ENCODE peak calls at places on chromosomes 5 and 9, in six cellular contexts. J is endothelial cell of umbilical vein, V is HepG2, X is H1, C is K562, U is A549. H is an unnamed sample.

GRCh38 chr9:75186767-75187380 is 98.6 kb downstream of the OSTF1 start:
- DNase-seq in J (peak), V (no peak), X (no peak), C (peak), U (peak), H (no peak)

GRCh38 chr5:174328626-174329299 is 283.3 kb downstream of the NSG2 start:
- DNase-seq in J (no peak), V (no peak), X (no peak), C (no peak), U (no peak), H (no peak)

GRCh38 chr5:171863928-171864327 is 78.3 kb downstream of the SMIM23 start:
- DNase-seq in J (no peak), V (no peak), X (no peak), C (no peak), U (no peak), H (no peak)

GRCh38 chr9:105142406-105143092 is 101.9 kb upstream of the SLC44A1 start:
- DNase-seq in J (no peak), V (no peak), X (no peak), C (no peak), U (no peak), H (no peak)

GRCh38 chr9:91547076-91547475 is 123.4 kb upstream of the NFIL3 start:
- DNase-seq in J (no peak), V (no peak), X (no peak), C (no peak), U (no peak), H (no peak)

GRCh38 chr5:1950708-1951103 is 68.0 kb upstream of the IRX4 start:
- DNase-seq in J (no peak), V (no peak), X (no peak), C (no peak), U (peak), H (no peak)

GRCh38 chr5:135869151-135869737 is 26.4 kb downstream of the IL9 start:
- DNase-seq in J (no peak), V (peak), X (no peak), C (no peak), U (no peak), H (no peak)

GRCh38 chr5:21649969-21650368 is 1203.2 kb downstream of the CDH12 start:
- DNase-seq in J (no peak), V (no peak), X (no peak), C (no peak), U (peak), H (no peak)

GRCh38 chr5:156920042-156920860 is 42.8 kb downstream of the TIMD4 start:
- DNase-seq in J (no peak), V (no peak), X (no peak), C (no peak), U (no peak), H (no peak)

GRCh38 chr5:151017897-151018296 is 2.5 kb upstream of the GPX3 start:
- DNase-seq in J (no peak), V (peak), X (no peak), C (no peak), U (no peak), H (no peak)

GRCh38 chr5:14928661-14929060 is 57.1 kb upstream of the ANKH start:
- DNase-seq in J (no peak), V (no peak), X (no peak), C (no peak), U (no peak), H (no peak)

GRCh38 chr5:100668511-100668910 is 133.3 kb downstream of the FAM174A start:
- DNase-seq in J (peak), V (no peak), X (no peak), C (no peak), U (no peak), H (no peak)

GRCh38 chr5:40599676-40600075 is 80.0 kb upstream of the PTGER4 start:
- DNase-seq in J (no peak), V (no peak), X (no peak), C (no peak), U (no peak), H (no peak)

GRCh38 chr9:70340572-70340971 is 73.9 kb downstream of the KLF9 start:
- DNase-seq in J (peak), V (peak), X (no peak), C (no peak), U (peak), H (no peak)

GRCh38 chr5:179176166-179176565 is 116.0 kb downstream of the ZNF354C start:
- DNase-seq in J (no peak), V (no peak), X (peak), C (no peak), U (no peak), H (peak)

GRCh38 chr5:39716532-39716971 is 291.8 kb upstream of the DAB2 start:
- DNase-seq in J (peak), V (peak), X (peak), C (peak), U (peak), H (peak)

GRCh38 chr9:137953683-137954438 is 76.3 kb downstream of the CACNA1B start:
- DNase-seq in J (no peak), V (no peak), X (no peak), C (no peak), U (no peak), H (no peak)

GRCh38 chr9:127566351-127567001 is 45.6 kb upstream of the STXBP1 start:
- DNase-seq in J (no peak), V (no peak), X (no peak), C (no peak), U (no peak), H (no peak)

GRCh38 chr9:76571288-76572204 is 112.6 kb downstream of the GCNT1 start:
- DNase-seq in J (peak), V (no peak), X (no peak), C (no peak), U (no peak), H (no peak)

GRCh38 chr5:56909294-56910122 is at the start of gene SETD9:
- DNase-seq in J (peak), V (peak), X (peak), C (peak), U (peak), H (peak)

GRCh38 chr5:169099801-169100734 is 200.9 kb downstream of the SLIT3 start:
- DNase-seq in J (no peak), V (no peak), X (no peak), C (no peak), U (peak), H (no peak)

GRCh38 chr5:169098331-169099121 is 202.4 kb downstream of the SLIT3 start:
- DNase-seq in J (no peak), V (no peak), X (no peak), C (no peak), U (no peak), H (no peak)

GRCh38 chr5:169097897-169098296 is 203.0 kb downstream of the SLIT3 start:
- DNase-seq in J (no peak), V (no peak), X (no peak), C (no peak), U (no peak), H (no peak)

GRCh38 chr5:169101966-169102365 is 199.0 kb downstream of the SLIT3 start:
- DNase-seq in J (no peak), V (no peak), X (no peak), C (no peak), U (no peak), H (no peak)

DNA sequence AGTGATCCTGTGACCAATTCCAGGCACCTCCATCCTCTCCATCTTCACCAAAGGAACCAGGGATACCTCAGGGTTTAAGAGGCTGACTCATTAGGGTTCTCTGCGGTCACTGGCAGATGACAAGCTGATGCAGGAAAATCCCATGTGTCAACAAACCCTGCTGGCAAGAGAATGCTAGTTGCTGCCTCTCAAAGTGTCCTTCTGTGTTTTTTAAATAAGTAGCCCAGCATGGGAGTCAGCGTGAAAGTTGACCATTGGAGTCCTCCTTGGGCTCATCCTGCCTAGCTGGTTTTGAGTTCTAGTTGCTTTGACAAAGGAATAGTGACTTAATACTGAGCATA is 200.2 kb downstream of the SLIT3 start:
- DNase-seq in J (no peak), V (no peak), X (no peak), C (no peak), U (peak), H (no peak)
- TF ChIP-seq JUN in J (no peak), V (no peak), X (no peak), C (no peak), U (no peak), H (no peak)

GRCh38 chr9:109016132-109016531 is 2.8 kb upstream of the CTNNAL1 start:
- DNase-seq in J (no peak), V (no peak), X (no peak), C (no peak), U (no peak), H (no peak)
- TF ChIP-seq JUN in J (no peak), V (no peak), X (no peak), C (no peak), U (no peak), H (no peak)

GRCh38 chr5:9251379-9251980 is 294.4 kb downstream of the SEMA5A start:
- DNase-seq in J (no peak), V (no peak), X (no peak), C (no peak), U (no peak), H (no peak)
- TF ChIP-seq JUN in J (no peak), V (no peak), X (no peak), C (no peak), U (no peak), H (no peak)

DNA sequence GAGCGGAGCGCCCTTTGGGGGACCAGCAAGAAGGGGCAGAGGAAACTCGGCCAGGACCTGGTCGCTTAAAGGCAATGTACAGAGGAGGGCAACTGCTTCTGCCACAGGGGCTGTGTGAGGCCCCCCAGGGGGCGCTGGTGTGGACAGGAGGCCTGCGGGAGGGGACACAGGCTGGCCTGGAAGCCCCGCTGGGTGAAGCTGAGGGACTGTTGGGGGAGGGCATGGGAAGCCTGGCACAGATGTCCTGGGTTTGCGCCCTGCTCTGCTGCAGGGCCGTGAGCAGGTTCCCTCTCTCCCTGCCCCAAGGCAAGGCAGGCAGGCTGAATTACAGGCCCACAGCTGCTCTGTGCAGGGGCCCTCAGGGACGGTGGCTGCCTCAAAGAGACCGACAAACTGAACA is 5.4 kb downstream of the MED22 start:
- DNase-seq in J (no peak), V (no peak), X (peak), C (no peak), U (no peak), H (peak)
- TF ChIP-seq JUN in J (no peak), V (no peak), X (no peak), C (no peak), U (no peak), H (no peak)